ENCODE peak calls at places on chromosomes 4 and X, in four cellular contexts. One of them, this sample, is unnamed.

GRCh38 chr4:141158219-141158618 is 24.9 kb upstream of the RNF150 start:
- DNase-seq in A549: peak
- DNase-seq in testis: no peak
- DNase-seq in heart left ventricle: no peak
- DNase-seq in this sample: peak

GRCh38 chrX:22742174-22742573 is 257.6 kb upstream of the DDX53 start:
- DNase-seq in A549: no peak
- DNase-seq in testis: no peak
- DNase-seq in heart left ventricle: no peak
- DNase-seq in this sample: no peak

GRCh38 chr4:127124919-127125318 is 507.8 kb upstream of the INTU start:
- DNase-seq in A549: no peak
- DNase-seq in testis: no peak
- DNase-seq in heart left ventricle: no peak
- DNase-seq in this sample: no peak

GRCh38 chr4:22897520-22898108 is 204.9 kb downstream of the GBA3 start:
- DNase-seq in A549: peak
- DNase-seq in testis: no peak
- DNase-seq in heart left ventricle: no peak
- DNase-seq in this sample: peak

GRCh38 chr4:60605651-60606354 is 594.3 kb upstream of the ADGRL3 start:
- DNase-seq in A549: no peak
- DNase-seq in testis: no peak
- DNase-seq in heart left ventricle: no peak
- DNase-seq in this sample: no peak

GRCh38 chrX:101759000-101759399 is 99.3 kb upstream of the ARMCX2 start:
- DNase-seq in A549: peak
- DNase-seq in testis: peak
- DNase-seq in heart left ventricle: no peak
- DNase-seq in this sample: peak

GRCh38 chr4:157128395-157128794 is 52.4 kb downstream of the GLRB start:
- DNase-seq in A549: peak
- DNase-seq in testis: peak
- DNase-seq in heart left ventricle: no peak
- DNase-seq in this sample: no peak

GRCh38 chrX:140524556-140524955 is 19.7 kb upstream of the SOX3 start:
- DNase-seq in A549: no peak
- DNase-seq in testis: no peak
- DNase-seq in heart left ventricle: no peak
- DNase-seq in this sample: no peak

GRCh38 chr4:71941001-71941400 is 90.8 kb upstream of the NPFFR2 start:
- DNase-seq in A549: peak
- DNase-seq in testis: peak
- DNase-seq in heart left ventricle: no peak
- DNase-seq in this sample: peak

GRCh38 chrX:81082649-81083048 is 119.1 kb downstream of the HMGN5 start:
- DNase-seq in A549: no peak
- DNase-seq in testis: no peak
- DNase-seq in heart left ventricle: no peak
- DNase-seq in this sample: no peak

GRCh38 chr4:37535872-37536271 is 150.3 kb downstream of the RELL1 start:
- DNase-seq in A549: no peak
- DNase-seq in testis: no peak
- DNase-seq in heart left ventricle: no peak
- DNase-seq in this sample: no peak

GRCh38 chrX:116490091-116490490 is 27.3 kb upstream of the CT83 start:
- DNase-seq in A549: peak
- DNase-seq in testis: no peak
- DNase-seq in heart left ventricle: no peak
- DNase-seq in this sample: no peak

GRCh38 chr4:174086829-174087799 is 196.4 kb downstream of the FBXO8 start:
- DNase-seq in A549: no peak
- DNase-seq in testis: no peak
- DNase-seq in heart left ventricle: no peak
- DNase-seq in this sample: no peak

GRCh38 chr4:6121276-6121850 is 79.0 kb downstream of the JAKMIP1 start:
- DNase-seq in A549: no peak
- DNase-seq in testis: no peak
- DNase-seq in heart left ventricle: no peak
- DNase-seq in this sample: no peak

GRCh38 chr4:8419222-8420041 is 21.1 kb downstream of the ACOX3 start:
- DNase-seq in A549: peak
- DNase-seq in testis: no peak
- DNase-seq in heart left ventricle: no peak
- DNase-seq in this sample: no peak

GRCh38 chr4:47465008-47465407 is 1.5 kb upstream of the COMMD8 start:
- DNase-seq in A549: no peak
- DNase-seq in testis: no peak
- DNase-seq in heart left ventricle: no peak
- DNase-seq in this sample: peak

GRCh38 chr4:98518555-98519267 is 139.7 kb downstream of the TSPAN5 start:
- DNase-seq in A549: no peak
- DNase-seq in testis: no peak
- DNase-seq in heart left ventricle: no peak
- DNase-seq in this sample: no peak

GRCh38 chrX:47613082-47613481 is 6.6 kb downstream of the SYN1 start:
- DNase-seq in A549: no peak
- DNase-seq in testis: no peak
- DNase-seq in heart left ventricle: no peak
- DNase-seq in this sample: no peak

GRCh38 chrX:28756175-28756574 is 168.9 kb downstream of the IL1RAPL1 start:
- DNase-seq in A549: no peak
- DNase-seq in testis: no peak
- DNase-seq in heart left ventricle: no peak
- DNase-seq in this sample: no peak

GRCh38 chr4:143358923-143359694 is 22.4 kb downstream of the GAB1 start:
- DNase-seq in A549: peak
- DNase-seq in testis: no peak
- DNase-seq in heart left ventricle: no peak
- DNase-seq in this sample: peak

GRCh38 chrX:113512700-113513395 is 672.2 kb upstream of the AMOT start:
- DNase-seq in A549: peak
- DNase-seq in testis: no peak
- DNase-seq in heart left ventricle: no peak
- DNase-seq in this sample: no peak

GRCh38 chrX:13219990-13220764 is 99.7 kb downstream of the ATXN3L start:
- DNase-seq in A549: peak
- DNase-seq in testis: no peak
- DNase-seq in heart left ventricle: no peak
- DNase-seq in this sample: no peak

GRCh38 chr4:158042591-158043030 is 130.2 kb downstream of the GASK1B start:
- DNase-seq in A549: no peak
- DNase-seq in testis: no peak
- DNase-seq in heart left ventricle: no peak
- DNase-seq in this sample: no peak

GRCh38 chr4:110195561-110196205 is 2.7 kb downstream of the ELOVL6 start:
- DNase-seq in A549: no peak
- DNase-seq in testis: no peak
- DNase-seq in heart left ventricle: no peak
- DNase-seq in this sample: no peak

GRCh38 chr4:94410678-94411206 is 41.0 kb upstream of the PDLIM5 start:
- DNase-seq in A549: peak
- DNase-seq in testis: peak
- DNase-seq in heart left ventricle: peak
- DNase-seq in this sample: no peak

GRCh38 chr4:188754372-188755002 is 615.2 kb downstream of the TRIML1 start:
- DNase-seq in A549: no peak
- DNase-seq in testis: no peak
- DNase-seq in heart left ventricle: peak
- DNase-seq in this sample: no peak

GRCh38 chr4:153593166-153593565 is 90.9 kb upstream of the TLR2 start:
- DNase-seq in A549: no peak
- DNase-seq in testis: no peak
- DNase-seq in heart left ventricle: no peak
- DNase-seq in this sample: no peak

GRCh38 chrX:46381630-46382029 is 163.6 kb downstream of the ZNF674 start:
- DNase-seq in A549: peak
- DNase-seq in testis: peak
- DNase-seq in heart left ventricle: no peak
- DNase-seq in this sample: peak

GRCh38 chr4:53068755-53069154 is 206.6 kb downstream of the RASL11B start:
- DNase-seq in A549: no peak
- DNase-seq in testis: no peak
- DNase-seq in heart left ventricle: no peak
- DNase-seq in this sample: no peak

GRCh38 chr4:138412847-138413246 is 170.7 kb upstream of the SLC7A11 start:
- DNase-seq in A549: no peak
- DNase-seq in testis: no peak
- DNase-seq in heart left ventricle: no peak
- DNase-seq in this sample: no peak

GRCh38 chrX:55919367-55920221 is 202.0 kb downstream of the RRAGB start:
- DNase-seq in A549: no peak
- DNase-seq in testis: no peak
- DNase-seq in heart left ventricle: no peak
- DNase-seq in this sample: no peak

GRCh38 chrX:17632942-17633341 is 104.4 kb upstream of the SCML1 start:
- DNase-seq in A549: no peak
- DNase-seq in testis: no peak
- DNase-seq in heart left ventricle: no peak
- DNase-seq in this sample: no peak

GRCh38 chr4:52028970-52029369 is 8.8 kb upstream of the LRRC66 start:
- DNase-seq in A549: peak
- DNase-seq in testis: no peak
- DNase-seq in heart left ventricle: no peak
- DNase-seq in this sample: no peak

GRCh38 chrX:71911023-71911730 is 532 bp downstream of the NHSL2 start:
- DNase-seq in A549: peak
- DNase-seq in testis: peak
- DNase-seq in heart left ventricle: no peak
- DNase-seq in this sample: peak

GRCh38 chr4:46250997-46251396 is 127.1 kb upstream of the GABRG1 start:
- DNase-seq in A549: no peak
- DNase-seq in testis: no peak
- DNase-seq in heart left ventricle: no peak
- DNase-seq in this sample: no peak
- TF ChIP-seq POLR2A in A549: no peak
- TF ChIP-seq POLR2A in testis: no peak
- TF ChIP-seq POLR2A in heart left ventricle: no peak
- TF ChIP-seq POLR2A in this sample: no peak

GRCh38 chrX:18676050-18676449 is 4.1 kb upstream of the RS1 start:
- DNase-seq in A549: no peak
- DNase-seq in testis: no peak
- DNase-seq in heart left ventricle: no peak
- DNase-seq in this sample: no peak

GRCh38 chrX:18674417-18674787 is 2.5 kb upstream of the RS1 start:
- DNase-seq in A549: no peak
- DNase-seq in testis: peak
- DNase-seq in heart left ventricle: peak
- DNase-seq in this sample: no peak

GRCh38 chrX:18677140-18677834 is 5.4 kb upstream of the RS1 start:
- DNase-seq in A549: no peak
- DNase-seq in testis: no peak
- DNase-seq in heart left ventricle: no peak
- DNase-seq in this sample: peak

GRCh38 chrX:18676470-18676869 is 4.6 kb upstream of the RS1 start:
- DNase-seq in A549: peak
- DNase-seq in testis: peak
- DNase-seq in heart left ventricle: no peak
- DNase-seq in this sample: no peak

DNA sequence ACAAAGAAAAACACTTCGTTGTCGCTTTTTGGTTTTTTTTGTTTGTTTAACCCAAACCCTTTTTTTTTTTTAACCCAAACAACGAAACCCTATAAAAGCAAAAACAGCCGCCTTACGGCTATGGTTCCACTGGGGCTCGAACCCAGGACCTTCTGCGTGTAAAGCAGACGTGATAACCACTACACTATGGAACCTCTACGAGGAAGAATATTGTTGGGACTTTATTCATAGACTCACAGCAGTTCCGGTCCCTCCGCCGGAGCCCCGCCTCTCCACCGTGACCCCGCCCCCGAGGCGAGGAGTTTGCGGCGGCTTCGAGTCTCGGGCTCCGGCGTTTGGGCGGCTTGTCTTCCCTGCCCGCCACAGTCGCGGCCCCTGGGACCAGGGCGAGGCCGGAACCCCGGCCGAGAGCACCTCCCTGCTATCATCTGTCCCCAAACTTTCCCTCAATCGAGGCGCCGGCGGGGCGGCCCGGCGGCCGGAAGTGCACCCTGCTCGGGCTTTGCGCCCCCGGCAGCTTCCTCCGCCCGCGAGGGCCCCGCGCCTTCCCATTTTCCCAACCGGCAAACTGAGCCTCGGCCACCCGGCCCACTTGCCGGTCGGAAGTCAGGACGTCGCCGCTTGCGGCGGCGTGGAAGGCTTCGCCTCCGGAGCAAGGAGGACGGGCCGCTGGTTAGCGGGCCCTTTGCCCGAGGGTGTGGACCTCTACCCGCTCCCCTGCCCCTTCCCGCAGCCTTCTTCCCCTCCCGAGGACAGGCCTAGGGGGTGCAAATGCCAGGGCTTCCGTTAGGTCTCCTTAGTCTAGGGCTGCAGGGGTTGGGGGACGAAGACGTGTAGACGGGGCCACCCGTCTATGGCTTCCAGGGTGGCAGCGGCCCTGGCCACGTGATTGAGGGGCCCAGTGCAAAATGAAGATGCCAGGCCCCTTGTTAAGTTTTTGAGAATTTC is 3.2 kb upstream of the RS1 start:
- DNase-seq in A549: peak
- DNase-seq in testis: peak
- DNase-seq in heart left ventricle: peak
- DNase-seq in this sample: peak
- TF ChIP-seq POLR2A in A549: peak
- TF ChIP-seq POLR2A in testis: no peak
- TF ChIP-seq POLR2A in heart left ventricle: peak
- TF ChIP-seq POLR2A in this sample: peak

GRCh38 chr4:183618681-183619080 is 40.3 kb downstream of the RWDD4 start:
- DNase-seq in A549: no peak
- DNase-seq in testis: peak
- DNase-seq in heart left ventricle: no peak
- DNase-seq in this sample: no peak
- TF ChIP-seq POLR2A in A549: no peak
- TF ChIP-seq POLR2A in testis: no peak
- TF ChIP-seq POLR2A in heart left ventricle: no peak
- TF ChIP-seq POLR2A in this sample: no peak

DNA sequence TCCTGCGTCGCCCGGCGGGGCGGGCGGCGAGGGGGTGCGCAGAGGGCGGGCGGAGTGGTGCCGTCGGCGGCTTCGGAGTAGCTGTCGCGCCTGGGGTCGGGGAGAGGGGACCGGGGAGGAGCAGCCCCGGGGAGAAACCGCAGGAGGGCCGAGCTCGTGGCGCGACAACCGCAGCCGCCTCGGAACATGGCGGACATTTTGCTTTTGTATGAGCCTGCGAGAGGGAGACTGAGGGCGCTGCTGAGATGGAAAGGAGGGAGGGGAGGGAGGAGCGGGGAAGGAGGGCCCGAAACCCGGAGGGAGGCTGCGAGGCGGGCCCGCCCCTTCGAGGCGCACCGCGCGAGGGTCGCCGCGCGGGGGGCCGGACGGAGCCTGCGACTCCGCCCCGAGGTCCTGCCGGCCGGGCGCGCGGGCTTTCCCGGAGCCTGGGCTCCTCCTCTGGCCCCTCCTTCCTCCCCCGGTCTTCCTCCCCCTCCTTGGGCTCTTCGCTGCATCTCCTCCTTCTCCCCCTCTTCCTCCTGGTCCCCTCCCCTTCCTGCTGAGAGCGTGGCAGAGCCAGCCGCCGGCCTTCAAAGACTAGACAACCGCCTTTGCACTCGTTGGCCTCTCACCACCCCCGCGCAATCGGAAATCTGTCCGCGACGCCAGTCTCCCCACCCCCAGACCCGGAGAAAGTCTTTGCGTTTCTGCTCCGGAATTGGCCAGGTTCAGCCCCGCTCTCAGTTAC is 1.1 kb downstream of the INTS6L start:
- DNase-seq in A549: peak
- DNase-seq in testis: peak
- DNase-seq in heart left ventricle: peak
- DNase-seq in this sample: peak
- TF ChIP-seq POLR2A in A549: peak
- TF ChIP-seq POLR2A in testis: no peak
- TF ChIP-seq POLR2A in heart left ventricle: peak
- TF ChIP-seq POLR2A in this sample: peak